ENCODE peak calls at places on chromosomes 4 and X, in seven cellular contexts. One of them, this sample, is unnamed.

GRCh38 chrX:120761810-120762209 is 113.9 kb downstream of the CT47B1 start:
- DNase-seq in A549: peak
- DNase-seq in IMR-90: peak
- DNase-seq in HepG2: peak
- DNase-seq in SK-N-SH: no peak
- DNase-seq in K562: no peak
- DNase-seq in GM12878: no peak
- DNase-seq in this sample: no peak

GRCh38 chr4:155676430-155676825 is 9.8 kb downstream of the GUCY1A1 start:
- DNase-seq in A549: no peak
- DNase-seq in IMR-90: no peak
- DNase-seq in HepG2: no peak
- DNase-seq in SK-N-SH: no peak
- DNase-seq in K562: no peak
- DNase-seq in GM12878: no peak
- DNase-seq in this sample: no peak

GRCh38 chr4:119592708-119593298 is 35.8 kb downstream of the PDE5A start:
- DNase-seq in A549: no peak
- DNase-seq in IMR-90: peak
- DNase-seq in HepG2: no peak
- DNase-seq in SK-N-SH: no peak
- DNase-seq in K562: no peak
- DNase-seq in GM12878: no peak
- DNase-seq in this sample: no peak

GRCh38 chr4:152680988-152681731 is 1.4 kb upstream of the TMEM154 start:
- DNase-seq in A549: peak
- DNase-seq in IMR-90: peak
- DNase-seq in HepG2: no peak
- DNase-seq in SK-N-SH: no peak
- DNase-seq in K562: no peak
- DNase-seq in GM12878: no peak
- DNase-seq in this sample: no peak

GRCh38 chr4:18691431-18692200 is 670.1 kb upstream of the LCORL start:
- DNase-seq in A549: no peak
- DNase-seq in IMR-90: no peak
- DNase-seq in HepG2: peak
- DNase-seq in SK-N-SH: no peak
- DNase-seq in K562: no peak
- DNase-seq in GM12878: no peak
- DNase-seq in this sample: peak

GRCh38 chr4:57233391-57233790 is 123.2 kb upstream of the IGFBP7 start:
- DNase-seq in A549: peak
- DNase-seq in IMR-90: peak
- DNase-seq in HepG2: no peak
- DNase-seq in SK-N-SH: peak
- DNase-seq in K562: no peak
- DNase-seq in GM12878: no peak
- DNase-seq in this sample: no peak

GRCh38 chrX:38061335-38061734 is 55.0 kb downstream of the SYTL5 start:
- DNase-seq in A549: peak
- DNase-seq in IMR-90: peak
- DNase-seq in HepG2: peak
- DNase-seq in SK-N-SH: no peak
- DNase-seq in K562: no peak
- DNase-seq in GM12878: no peak
- DNase-seq in this sample: no peak

GRCh38 chr4:65195002-65195401 is 475.3 kb downstream of the EPHA5 start:
- DNase-seq in A549: no peak
- DNase-seq in IMR-90: no peak
- DNase-seq in HepG2: no peak
- DNase-seq in SK-N-SH: no peak
- DNase-seq in K562: no peak
- DNase-seq in GM12878: no peak
- DNase-seq in this sample: no peak

GRCh38 chr4:163587867-163588266 is 93.4 kb downstream of the TMA16 start:
- DNase-seq in A549: peak
- DNase-seq in IMR-90: no peak
- DNase-seq in HepG2: peak
- DNase-seq in SK-N-SH: peak
- DNase-seq in K562: no peak
- DNase-seq in GM12878: peak
- DNase-seq in this sample: no peak

GRCh38 chr4:125688841-125689240 is 374.1 kb downstream of the FAT4 start:
- DNase-seq in A549: no peak
- DNase-seq in IMR-90: no peak
- DNase-seq in HepG2: no peak
- DNase-seq in SK-N-SH: no peak
- DNase-seq in K562: no peak
- DNase-seq in GM12878: no peak
- DNase-seq in this sample: no peak

GRCh38 chr4:125689839-125690238 is 375.1 kb downstream of the FAT4 start:
- DNase-seq in A549: no peak
- DNase-seq in IMR-90: no peak
- DNase-seq in HepG2: no peak
- DNase-seq in SK-N-SH: no peak
- DNase-seq in K562: no peak
- DNase-seq in GM12878: no peak
- DNase-seq in this sample: no peak

DNA sequence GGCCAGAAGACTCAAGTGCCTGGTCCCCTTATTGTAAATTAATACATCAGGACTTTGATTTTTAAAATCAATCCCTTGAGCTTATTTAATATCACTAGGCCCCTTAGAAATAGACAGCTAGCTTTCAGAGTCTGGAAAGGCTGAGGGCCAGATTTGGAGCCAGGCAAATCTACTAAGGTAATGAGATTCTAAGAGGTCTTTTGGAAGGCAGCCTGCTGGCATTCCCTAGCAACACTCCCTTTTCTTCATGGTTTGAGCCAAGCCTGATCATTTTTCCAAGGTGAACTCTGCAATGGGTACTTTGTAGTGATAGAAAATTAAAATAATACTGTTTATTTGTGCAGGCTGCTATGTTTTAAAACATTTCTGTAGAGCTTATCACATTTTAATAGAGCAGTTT is 378.5 kb downstream of the FAT4 start:
- DNase-seq in A549: no peak
- DNase-seq in IMR-90: no peak
- DNase-seq in HepG2: no peak
- DNase-seq in SK-N-SH: no peak
- DNase-seq in K562: no peak
- DNase-seq in GM12878: no peak
- DNase-seq in this sample: no peak
- TF ChIP-seq RFX5 in A549: no peak
- TF ChIP-seq RFX5 in IMR-90: no peak
- TF ChIP-seq RFX5 in HepG2: no peak
- TF ChIP-seq RFX5 in SK-N-SH: no peak
- TF ChIP-seq RFX5 in K562: no peak
- TF ChIP-seq RFX5 in GM12878: no peak
- TF ChIP-seq RFX5 in this sample: no peak

GRCh38 chr4:181416966-181417365 is 826.2 kb upstream of the TENM3 start:
- DNase-seq in A549: no peak
- DNase-seq in IMR-90: no peak
- DNase-seq in HepG2: no peak
- DNase-seq in SK-N-SH: no peak
- DNase-seq in K562: no peak
- DNase-seq in GM12878: no peak
- DNase-seq in this sample: no peak
- TF ChIP-seq RFX5 in A549: no peak
- TF ChIP-seq RFX5 in IMR-90: no peak
- TF ChIP-seq RFX5 in HepG2: no peak
- TF ChIP-seq RFX5 in SK-N-SH: no peak
- TF ChIP-seq RFX5 in K562: no peak
- TF ChIP-seq RFX5 in GM12878: no peak
- TF ChIP-seq RFX5 in this sample: no peak

GRCh38 chr4:125594203-125594602 is 279.4 kb downstream of the FAT4 start:
- DNase-seq in A549: no peak
- DNase-seq in IMR-90: no peak
- DNase-seq in HepG2: no peak
- DNase-seq in SK-N-SH: no peak
- DNase-seq in K562: no peak
- DNase-seq in GM12878: no peak
- DNase-seq in this sample: no peak
- TF ChIP-seq RFX5 in A549: no peak
- TF ChIP-seq RFX5 in IMR-90: no peak
- TF ChIP-seq RFX5 in HepG2: no peak
- TF ChIP-seq RFX5 in SK-N-SH: no peak
- TF ChIP-seq RFX5 in K562: no peak
- TF ChIP-seq RFX5 in GM12878: no peak
- TF ChIP-seq RFX5 in this sample: no peak

GRCh38 chr4:100306018-100306417 is 115.8 kb upstream of the DDIT4L start:
- DNase-seq in A549: no peak
- DNase-seq in IMR-90: peak
- DNase-seq in HepG2: no peak
- DNase-seq in SK-N-SH: no peak
- DNase-seq in K562: no peak
- DNase-seq in GM12878: no peak
- DNase-seq in this sample: no peak
- TF ChIP-seq RFX5 in A549: no peak
- TF ChIP-seq RFX5 in IMR-90: no peak
- TF ChIP-seq RFX5 in HepG2: no peak
- TF ChIP-seq RFX5 in SK-N-SH: no peak
- TF ChIP-seq RFX5 in K562: no peak
- TF ChIP-seq RFX5 in GM12878: no peak
- TF ChIP-seq RFX5 in this sample: no peak

GRCh38 chrX:47146121-47146935 is 1.3 kb downstream of the RBM10 start:
- DNase-seq in A549: no peak
- DNase-seq in IMR-90: no peak
- DNase-seq in HepG2: no peak
- DNase-seq in SK-N-SH: no peak
- DNase-seq in K562: no peak
- DNase-seq in GM12878: no peak
- DNase-seq in this sample: no peak

GRCh38 chrX:47146936-47147859 is 2.2 kb downstream of the RBM10 start:
- DNase-seq in A549: no peak
- DNase-seq in IMR-90: no peak
- DNase-seq in HepG2: no peak
- DNase-seq in SK-N-SH: no peak
- DNase-seq in K562: no peak
- DNase-seq in GM12878: no peak
- DNase-seq in this sample: no peak

GRCh38 chrX:47143894-47144625 is 442 bp downstream of the NDUFB11 start:
- DNase-seq in A549: no peak
- DNase-seq in IMR-90: peak
- DNase-seq in HepG2: no peak
- DNase-seq in SK-N-SH: peak
- DNase-seq in K562: peak
- DNase-seq in GM12878: peak
- DNase-seq in this sample: no peak

GRCh38 chrX:47144626-47145407 is at the start of the genes NDUFB11 and RBM10:
- DNase-seq in A549: peak
- DNase-seq in IMR-90: peak
- DNase-seq in HepG2: peak
- DNase-seq in SK-N-SH: peak
- DNase-seq in K562: peak
- DNase-seq in GM12878: peak
- DNase-seq in this sample: peak

GRCh38 chrX:47145408-47146120 is 543 bp downstream of the RBM10 start:
- DNase-seq in A549: no peak
- DNase-seq in IMR-90: no peak
- DNase-seq in HepG2: no peak
- DNase-seq in SK-N-SH: peak
- DNase-seq in K562: peak
- DNase-seq in GM12878: no peak
- DNase-seq in this sample: no peak
- TF ChIP-seq RFX5 in A549: no peak
- TF ChIP-seq RFX5 in IMR-90: no peak
- TF ChIP-seq RFX5 in HepG2: no peak
- TF ChIP-seq RFX5 in SK-N-SH: no peak
- TF ChIP-seq RFX5 in K562: no peak
- TF ChIP-seq RFX5 in GM12878: no peak
- TF ChIP-seq RFX5 in this sample: no peak

DNA sequence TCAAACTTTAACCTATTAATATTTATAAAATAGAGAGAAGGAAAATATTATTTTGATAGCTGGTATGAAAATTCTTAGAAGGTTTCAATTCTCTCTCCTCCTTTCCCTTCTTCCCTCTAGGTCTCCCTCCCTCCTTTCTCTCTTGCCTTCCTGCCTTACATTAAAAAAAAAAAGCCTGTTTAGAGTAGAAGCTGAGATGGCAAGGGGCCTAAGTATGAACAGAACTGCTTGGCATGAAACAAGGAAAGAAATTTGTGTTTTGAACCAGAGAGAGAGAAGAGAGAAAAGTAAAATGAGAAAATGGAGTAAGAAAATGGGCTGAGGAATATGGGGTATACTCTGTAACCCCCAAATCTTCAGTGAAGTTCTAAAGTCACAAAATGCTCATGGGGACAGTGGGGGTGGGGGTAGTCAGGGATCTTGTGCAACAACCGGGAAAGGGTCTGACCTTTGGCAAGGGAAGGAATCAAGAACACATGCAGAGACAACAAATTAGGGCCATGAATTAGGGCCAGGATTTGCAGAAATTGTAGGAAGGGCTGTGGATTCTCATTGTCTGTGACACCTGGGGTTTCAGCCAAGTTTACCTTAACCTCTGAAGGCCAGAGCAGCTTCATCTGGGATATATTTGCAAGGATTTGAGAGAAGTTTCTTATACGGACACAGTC is 30.6 kb downstream of the SUPT20HL2 start:
- DNase-seq in A549: no peak
- DNase-seq in IMR-90: no peak
- DNase-seq in HepG2: no peak
- DNase-seq in SK-N-SH: no peak
- DNase-seq in K562: no peak
- DNase-seq in GM12878: no peak
- DNase-seq in this sample: no peak
- TF ChIP-seq RFX5 in A549: no peak
- TF ChIP-seq RFX5 in IMR-90: no peak
- TF ChIP-seq RFX5 in HepG2: no peak
- TF ChIP-seq RFX5 in SK-N-SH: no peak
- TF ChIP-seq RFX5 in K562: no peak
- TF ChIP-seq RFX5 in GM12878: no peak
- TF ChIP-seq RFX5 in this sample: no peak

GRCh38 chr4:105145913-105146285 is 777 bp upstream of the TET2 start:
- DNase-seq in A549: no peak
- DNase-seq in IMR-90: no peak
- DNase-seq in HepG2: no peak
- DNase-seq in SK-N-SH: no peak
- DNase-seq in K562: no peak
- DNase-seq in GM12878: no peak
- DNase-seq in this sample: peak
- TF ChIP-seq RFX5 in A549: no peak
- TF ChIP-seq RFX5 in IMR-90: no peak
- TF ChIP-seq RFX5 in HepG2: no peak
- TF ChIP-seq RFX5 in SK-N-SH: no peak
- TF ChIP-seq RFX5 in K562: no peak
- TF ChIP-seq RFX5 in GM12878: no peak
- TF ChIP-seq RFX5 in this sample: no peak

GRCh38 chr4:186587416-186588018 is 32.1 kb upstream of the MTNR1A start:
- DNase-seq in A549: peak
- DNase-seq in IMR-90: peak
- DNase-seq in HepG2: peak
- DNase-seq in SK-N-SH: peak
- DNase-seq in K562: peak
- DNase-seq in GM12878: no peak
- DNase-seq in this sample: peak
- TF ChIP-seq RFX5 in A549: no peak
- TF ChIP-seq RFX5 in IMR-90: no peak
- TF ChIP-seq RFX5 in HepG2: no peak
- TF ChIP-seq RFX5 in SK-N-SH: no peak
- TF ChIP-seq RFX5 in K562: no peak
- TF ChIP-seq RFX5 in GM12878: no peak
- TF ChIP-seq RFX5 in this sample: no peak

This sample was measured in H1.